ENCODE peak calls at places on chromosomes 7 and 10, in seven cellular contexts. K is upper lobe of right lung, V is hepatocyte, A is progenitor cell of endocrine pancreas, N is psoas muscle, G is ovary, P is cardiac fibroblast. W is an unnamed sample.

GRCh38 chr10:114501650-114502049 is 97.3 kb upstream of the AFAP1L2 start:
- DNase-seq in A (no peak), G (no peak), P (no peak), V (no peak), N (no peak), K (no peak), W (no peak)

GRCh38 chr7:5282464-5283316 is at the start of gene SLC29A4:
- DNase-seq in G (peak), V (peak), A (no peak), K (peak), P (peak), N (peak), W (no peak)

GRCh38 chr7:137130751-137131158 is 212.8 kb downstream of the PTN start:
- DNase-seq in G (no peak), N (no peak), A (no peak), K (no peak), V (no peak), P (peak), W (no peak)

GRCh38 chr7:112777406-112777805 is 12.8 kb downstream of the TMEM168 start:
- DNase-seq in V (no peak), P (no peak), N (no peak), G (no peak), K (no peak), A (no peak), W (no peak)

GRCh38 chr7:27947581-27948278 is 207.8 kb downstream of the TAX1BP1 start:
- DNase-seq in P (peak), A (no peak), N (no peak), K (no peak), G (no peak), V (no peak), W (no peak)

GRCh38 chr10:36494386-36494785 is 631.0 kb upstream of the ANKRD30A start:
- DNase-seq in K (no peak), G (no peak), V (peak), A (no peak), P (peak), N (no peak), W (no peak)

GRCh38 chr7:108235451-108236061 is 105.4 kb upstream of the LAMB4 start:
- DNase-seq in K (no peak), A (no peak), V (peak), P (peak), G (no peak), N (no peak), W (no peak)

GRCh38 chr7:69932034-69932628 is 333.9 kb downstream of the AUTS2 start:
- DNase-seq in A (no peak), K (no peak), G (no peak), N (no peak), V (peak), P (peak), W (peak)

GRCh38 chr10:4025339-4025738 is 240.3 kb upstream of the KLF6 start:
- DNase-seq in V (no peak), N (no peak), K (no peak), A (no peak), P (no peak), G (no peak), W (no peak)

GRCh38 chr7:13217762-13218161 is 530.3 kb downstream of the ARL4A start:
- DNase-seq in A (no peak), V (no peak), G (no peak), N (no peak), K (no peak), P (peak), W (no peak)

GRCh38 chr7:85634951-85635350 is 448.1 kb upstream of the SEMA3D start:
- DNase-seq in K (no peak), V (no peak), A (no peak), P (no peak), G (no peak), N (no peak), W (no peak)

GRCh38 chr7:41156268-41156667 is 546.6 kb downstream of the INHBA start:
- DNase-seq in P (peak), V (no peak), A (no peak), N (no peak), K (no peak), G (no peak), W (no peak)

GRCh38 chr10:110562348-110562747 is 5.1 kb upstream of the SMC3 start:
- DNase-seq in K (no peak), V (no peak), P (no peak), N (no peak), G (no peak), A (no peak), W (no peak)

DNA sequence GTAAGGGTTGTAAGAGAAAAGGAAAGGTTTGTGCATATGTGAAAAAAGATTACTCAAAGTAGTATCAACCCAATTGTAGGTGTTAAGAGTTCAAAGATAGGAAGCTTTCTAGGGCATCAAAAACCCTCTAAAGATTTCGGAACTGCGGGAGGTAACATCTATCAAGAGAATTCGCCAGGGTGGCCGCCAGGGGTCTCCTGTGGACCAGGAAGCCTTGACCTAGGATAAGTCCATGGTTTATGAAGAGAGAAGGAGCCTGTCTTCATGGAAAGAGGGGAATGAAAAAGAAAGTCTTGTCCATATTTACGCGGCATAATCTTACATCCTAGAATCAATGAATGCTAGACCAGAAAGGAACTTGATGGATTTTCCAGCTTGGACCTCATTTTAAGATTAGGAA is 140.7 kb upstream of the CALCR start:
- DNase-seq in A (peak), V (peak), N (peak), K (peak), P (peak), G (peak), W (peak)
- TF ChIP-seq CTCF in A (peak), V (peak), N (peak), K (peak), P (peak), G (peak), W (peak)

GRCh38 chr7:101216860-101217387 is 457 bp downstream of the PLOD3 start:
- DNase-seq in N (no peak), V (no peak), P (no peak), G (no peak), K (no peak), A (peak), W (peak)
- TF ChIP-seq CTCF in N (peak), V (no peak), P (no peak), G (no peak), K (no peak), A (no peak), W (no peak)

GRCh38 chr10:68218786-68219185 is 13.1 kb downstream of the ATOH7 start:
- DNase-seq in P (no peak), K (no peak), G (no peak), V (no peak), N (no peak), A (no peak), W (no peak)

GRCh38 chr10:68211635-68212034 is 20.3 kb downstream of the ATOH7 start:
- DNase-seq in A (no peak), K (no peak), G (no peak), V (no peak), N (no peak), P (no peak), W (no peak)

GRCh38 chr10:68208424-68209042 is 23.4 kb downstream of the ATOH7 start:
- DNase-seq in V (peak), P (peak), K (no peak), N (no peak), A (peak), G (peak), W (peak)

GRCh38 chr10:68212721-68213352 is 19.1 kb downstream of the ATOH7 start:
- DNase-seq in V (peak), G (no peak), K (no peak), P (peak), A (no peak), N (no peak), W (no peak)
- TF ChIP-seq CTCF in V (peak), G (peak), K (peak), P (peak), A (peak), N (peak), W (peak)

GRCh38 chr10:124418726-124419501 is at the start of gene OAT:
- DNase-seq in G (peak), V (peak), N (peak), P (peak), K (peak), A (peak), W (peak)
- TF ChIP-seq CTCF in G (peak), V (peak), N (no peak), P (no peak), K (no peak), A (peak), W (no peak)